ENCODE peak calls at places on chromosome 18, in ten cellular contexts. R is pancreas; X is BE2C; D is neural progenitor cell; E is CD8-positive, alpha-beta T cell; F is thoracic aorta; P is GM23338; M is A549; I is adrenal gland; U is body of pancreas. Y is an unnamed sample. For H3K4me1, the result is how much of the 10 kb centered on the place peaks cover.

GRCh38 chr18:41121116-41121826 is 833.8 kb upstream of the PIK3C3 start:
- DNase-seq in F (no peak), U (no peak), R (no peak), M (no peak), D (peak), I (no peak), E (no peak), P (no peak), X (no peak), Y (no peak)

GRCh38 chr18:9758624-9759075 is 50.5 kb downstream of the RAB31 start:
- DNase-seq in X (no peak), R (no peak), F (no peak), P (no peak), I (no peak), E (no peak), M (no peak), U (no peak), D (no peak), Y (no peak)

GRCh38 chr18:52813637-52814416 is 473.8 kb downstream of the DCC start:
- DNase-seq in I (no peak), D (no peak), R (no peak), M (no peak), X (no peak), P (no peak), E (no peak), U (peak), F (no peak), Y (no peak)

GRCh38 chr18:31482051-31482450 is 15.9 kb upstream of the DSG2 start:
- DNase-seq in F (no peak), X (no peak), D (no peak), M (no peak), E (no peak), I (no peak), R (no peak), P (no peak), U (no peak), Y (no peak)

GRCh38 chr18:10454800-10455550 is 540 bp downstream of the APCDD1 start:
- DNase-seq in F (no peak), R (peak), M (peak), D (no peak), P (peak), E (no peak), X (no peak), I (peak), U (peak), Y (no peak)

GRCh38 chr18:47075098-47075883 is 39.9 kb upstream of the ELOA2 start:
- DNase-seq in P (peak), I (no peak), D (no peak), M (peak), R (no peak), E (no peak), F (no peak), U (no peak), X (no peak), Y (no peak)

GRCh38 chr18:27120246-27120645 is 64.9 kb downstream of the CHST9 start:
- DNase-seq in U (no peak), I (no peak), E (no peak), X (no peak), D (no peak), F (no peak), P (no peak), R (no peak), M (no peak), Y (no peak)

GRCh38 chr18:36066731-36067117 is 635 bp downstream of the RPRD1A start:
- DNase-seq in R (no peak), P (no peak), I (no peak), D (no peak), E (no peak), U (no peak), X (no peak), F (no peak), M (no peak), Y (no peak)

GRCh38 chr18:77131652-77132368 is 773 bp downstream of the MBP start:
- DNase-seq in M (peak), F (no peak), U (peak), E (peak), X (no peak), D (peak), I (peak), R (peak), P (peak), Y (peak)

GRCh38 chr18:8151176-8151575 is 458.1 kb upstream of the RAB12 start:
- DNase-seq in R (no peak), X (no peak), D (no peak), E (no peak), F (no peak), I (no peak), U (no peak), P (no peak), M (no peak), Y (no peak)

GRCh38 chr18:55268629-55269275 is 309.5 kb upstream of the CCDC68 start:
- DNase-seq in P (no peak), D (no peak), M (no peak), E (no peak), U (no peak), I (no peak), R (no peak), F (no peak), X (no peak), Y (no peak)

GRCh38 chr18:12637393-12637792 is 20.5 kb downstream of the SPIRE1 start:
- DNase-seq in D (no peak), P (no peak), X (no peak), F (no peak), I (no peak), U (no peak), M (peak), E (no peak), R (no peak), Y (no peak)

GRCh38 chr18:54776282-54776977 is 51.8 kb upstream of the RAB27B start:
- DNase-seq in P (no peak), X (peak), D (no peak), U (no peak), R (no peak), I (no peak), E (no peak), M (peak), F (no peak), Y (no peak)

GRCh38 chr18:74172697-74173433 is 24.5 kb downstream of the TIMM21 start:
- DNase-seq in E (no peak), U (peak), I (no peak), F (no peak), P (no peak), D (no peak), M (peak), R (no peak), X (no peak), Y (peak)

GRCh38 chr18:3192752-3193151 is 27.0 kb downstream of the MYOM1 start:
- DNase-seq in U (no peak), R (no peak), P (no peak), I (no peak), E (no peak), D (no peak), M (no peak), F (no peak), X (no peak), Y (no peak)
- H3K4me1 ChIP-seq in U (under half), R (under half), P (under half), I (under half), E (under half), D (under half), M (under half), F (under half), X (under half), Y (under half)

GRCh38 chr18:34976534-34976898 is 64.7 kb upstream of the MAPRE2 start:
- DNase-seq in D (no peak), X (no peak), F (no peak), P (no peak), R (no peak), I (no peak), M (no peak), E (no peak), U (no peak), Y (no peak)
- H3K4me3 ChIP-seq in D (peak), X (peak), F (peak), P (peak), R (peak), I (peak), M (peak), E (peak), U (peak), Y (peak)

DNA sequence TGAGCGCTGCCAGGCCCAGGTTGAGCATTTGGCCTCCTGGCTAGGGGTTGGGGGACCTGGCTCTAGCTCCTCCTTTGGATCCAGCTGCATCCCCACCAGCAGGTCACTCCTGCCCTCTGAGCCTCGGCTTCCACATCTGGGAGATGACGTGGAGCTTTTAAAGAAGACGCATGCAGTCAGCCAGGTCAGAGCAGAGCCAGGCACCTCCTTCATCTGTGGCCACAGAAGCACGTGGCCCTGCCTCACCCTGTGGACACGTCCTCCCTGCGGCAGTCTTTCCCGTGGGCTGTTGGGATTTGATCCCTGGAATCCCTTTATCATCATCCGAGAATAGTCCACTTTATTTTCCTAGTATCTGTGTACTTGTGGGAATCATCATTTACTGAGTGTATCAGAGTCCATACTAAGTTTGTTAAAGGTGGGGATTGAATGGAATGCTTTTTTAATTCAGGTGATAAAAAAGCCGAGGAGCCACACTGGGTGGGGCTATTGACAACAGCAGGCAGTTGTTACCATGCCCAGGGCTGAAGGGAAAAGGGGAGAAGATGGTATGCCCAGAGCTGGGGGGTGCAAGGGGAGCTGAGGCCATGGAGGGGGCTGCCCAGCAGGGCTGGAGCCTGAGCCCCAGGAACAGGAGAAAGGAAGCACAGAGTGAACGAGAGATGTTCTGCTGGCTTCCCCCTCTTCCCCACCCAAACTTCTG is 170.1 kb downstream of the LAMA1 start:
- DNase-seq in D (no peak), R (no peak), P (no peak), E (no peak), X (no peak), F (no peak), U (no peak), M (no peak), I (no peak), Y (no peak)
- H3K4me1 ChIP-seq in D (under half), R (under half), P (under half), E (under half), X (under half), F (under half), U (half or more), M (under half), I (under half), Y (under half)

DNA sequence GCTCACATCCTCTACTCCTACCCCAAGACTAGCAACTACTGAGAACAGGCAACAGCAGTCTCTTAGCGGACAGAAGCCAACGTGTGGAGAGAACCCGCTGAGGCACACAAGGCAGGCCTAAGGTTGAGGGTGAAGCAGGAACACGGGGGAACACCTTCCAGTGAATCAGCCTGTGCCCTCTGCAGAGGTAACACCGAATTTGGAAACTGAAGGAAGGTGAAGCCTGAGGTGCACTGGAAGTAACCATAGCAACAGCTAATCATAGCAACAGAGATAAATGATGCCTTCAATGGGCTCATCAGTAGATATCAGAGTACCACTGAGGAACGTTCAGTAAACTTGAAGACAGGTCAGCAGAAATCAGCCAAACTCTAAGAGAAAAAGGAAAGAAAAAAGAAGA is 43.3 kb downstream of the OSBPL1A start:
- DNase-seq in D (no peak), R (no peak), M (no peak), I (no peak), U (no peak), F (no peak), X (no peak), P (no peak), E (no peak), Y (no peak)
- H3K4me3 ChIP-seq in D (no peak), R (no peak), M (no peak), I (no peak), U (no peak), F (no peak), X (no peak), P (no peak), E (no peak), Y (no peak)

GRCh38 chr18:25279556-25279955 is 72.4 kb downstream of the ZNF521 start:
- DNase-seq in R (no peak), E (no peak), U (no peak), D (no peak), F (no peak), M (no peak), X (no peak), I (no peak), P (no peak), Y (no peak)

GRCh38 chr18:25282922-25283703 is 68.9 kb downstream of the ZNF521 start:
- DNase-seq in I (no peak), D (peak), X (no peak), E (no peak), F (no peak), P (no peak), R (no peak), M (no peak), U (no peak), Y (no peak)

GRCh38 chr18:25279961-25280360 is 72.0 kb downstream of the ZNF521 start:
- DNase-seq in I (no peak), D (no peak), P (no peak), U (no peak), R (no peak), F (no peak), M (no peak), X (no peak), E (no peak), Y (no peak)

GRCh38 chr18:25282282-25282681 is 69.7 kb downstream of the ZNF521 start:
- DNase-seq in U (no peak), X (no peak), F (no peak), M (no peak), I (no peak), E (no peak), P (no peak), D (peak), R (no peak), Y (no peak)

DNA sequence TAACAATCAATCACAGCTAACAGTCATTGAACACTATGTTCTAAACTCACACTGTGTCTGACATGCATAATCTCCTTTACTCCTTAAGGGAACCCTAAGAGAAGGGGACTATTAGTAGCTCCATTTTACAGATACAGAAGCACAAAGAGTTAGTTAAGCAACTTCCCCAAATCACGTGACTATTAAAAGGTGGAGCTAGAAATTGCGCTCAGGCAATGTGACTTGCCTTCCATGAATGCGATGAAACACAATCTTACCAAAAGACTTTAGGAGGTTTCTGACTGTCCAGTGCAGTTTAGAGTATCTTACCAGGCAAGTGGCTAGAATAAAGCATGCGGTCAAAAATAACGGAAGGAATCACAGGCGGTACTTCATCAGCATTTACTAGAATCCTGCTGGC is 70.4 kb downstream of the ZNF521 start:
- DNase-seq in F (no peak), P (no peak), D (no peak), R (no peak), I (no peak), X (no peak), M (no peak), U (no peak), E (no peak), Y (no peak)
- H3K4me1 ChIP-seq in F (under half), P (half or more), D (half or more), R (under half), I (under half), X (under half), M (under half), U (under half), E (under half), Y (under half)

Y was measured in Caco-2.